ENCODE peak calls at places on chromosomes 2 and 18, in ten cellular contexts. H is astrocyte; Y is CD8-positive, alpha-beta T cell; X is heart left ventricle; W is hepatocyte; C is left ventricle myocardium inferior; B is GM23248; J is breast epithelium; M is K562; O is transverse colon. D is an unnamed sample.

GRCh38 chr2:105569616-105570015 is 170.8 kb upstream of the FHL2 start:
- DNase-seq in M (no peak), J (no peak), Y (no peak), W (no peak), X (no peak), B (no peak), O (no peak), C (no peak), H (no peak), D (no peak)

GRCh38 chr2:35035883-35036282 is 1319.7 kb upstream of the CRIM1 start:
- DNase-seq in C (no peak), J (no peak), H (no peak), B (no peak), Y (no peak), X (no peak), O (no peak), M (no peak), W (peak; percentile 5), D (no peak)

GRCh38 chr2:69510204-69510603 is 73.0 kb upstream of the NFU1 start:
- DNase-seq in H (no peak), B (no peak), Y (no peak), J (no peak), X (no peak), M (no peak), W (no peak), C (no peak), O (no peak), D (no peak)

GRCh38 chr2:145258903-145259579 is 739.1 kb upstream of the ZEB2 start:
- DNase-seq in B (peak; percentile 6), O (no peak), Y (peak; percentile 15), J (no peak), X (no peak), M (no peak), C (no peak), H (peak; percentile 80), W (no peak), D (no peak)

GRCh38 chr2:37711308-37711731 is 39.9 kb upstream of the CDC42EP3 start:
- DNase-seq in C (no peak), H (peak; percentile 96), J (no peak), Y (peak; percentile 47), W (peak; percentile 48), B (peak; percentile 92), O (peak; percentile 14), M (no peak), X (no peak), D (no peak)

GRCh38 chr2:175366814-175367213 is 185.3 kb upstream of the ATP5MC3 start:
- DNase-seq in C (no peak), J (no peak), W (peak; percentile 75), O (peak; percentile 10), B (peak; percentile 75), M (peak; percentile 67), Y (no peak), H (peak; percentile 8), X (peak; percentile 20), D (peak; percentile 44)

GRCh38 chr2:135657806-135658582 is 83.7 kb upstream of the UBXN4 start:
- DNase-seq in J (no peak), H (no peak), M (no peak), X (no peak), B (no peak), C (no peak), Y (peak; percentile 86), W (no peak), O (no peak), D (no peak)

GRCh38 chr2:148530350-148530749 is 114.2 kb upstream of the EPC2 start:
- DNase-seq in B (no peak), M (no peak), C (no peak), X (no peak), J (no peak), W (peak; percentile 27), H (no peak), Y (no peak), O (no peak), D (no peak)

GRCh38 chr2:236782938-236783337 is 213.3 kb downstream of the ACKR3 start:
- DNase-seq in C (no peak), W (no peak), O (no peak), B (peak; percentile 64), Y (no peak), X (no peak), J (no peak), H (no peak), M (no peak), D (no peak)

GRCh38 chr18:45353530-45353929 is 261.7 kb upstream of the SLC14A2 start:
- DNase-seq in Y (no peak), W (peak; percentile 26), M (no peak), B (peak; percentile 74), H (peak; percentile 36), X (no peak), J (no peak), C (no peak), O (no peak), D (no peak)

GRCh38 chr18:12862467-12862866 is 21.6 kb downstream of the PTPN2 start:
- DNase-seq in W (peak; percentile 76), J (no peak), X (no peak), Y (no peak), H (peak; percentile 36), B (no peak), O (peak; percentile 32), C (no peak), M (no peak), D (no peak)

GRCh38 chr2:122081743-122082142 is 326.3 kb downstream of the TSN start:
- DNase-seq in C (no peak), W (no peak), M (no peak), O (no peak), H (no peak), J (no peak), Y (no peak), B (no peak), X (no peak), D (no peak)

GRCh38 chr18:7079231-7079630 is 38.4 kb downstream of the LAMA1 start:
- DNase-seq in Y (no peak), H (no peak), O (no peak), W (no peak), M (no peak), B (no peak), J (no peak), X (no peak), C (no peak), D (no peak)

GRCh38 chr2:98548920-98549818 is 59.1 kb downstream of the COA5 start:
- DNase-seq in Y (no peak), M (no peak), J (no peak), O (peak; percentile 31), H (no peak), C (no peak), X (no peak), B (no peak), W (no peak), D (no peak)
- H3K4me3 ChIP-seq in Y (no peak overlapping the region), M (no peak overlapping the region), J (no peak overlapping the region), O (no peak overlapping the region), H (no peak overlapping the region), C (no peak overlapping the region), X (no peak overlapping the region), B (no peak overlapping the region), W (no peak overlapping the region), D (no peak overlapping the region)

DNA sequence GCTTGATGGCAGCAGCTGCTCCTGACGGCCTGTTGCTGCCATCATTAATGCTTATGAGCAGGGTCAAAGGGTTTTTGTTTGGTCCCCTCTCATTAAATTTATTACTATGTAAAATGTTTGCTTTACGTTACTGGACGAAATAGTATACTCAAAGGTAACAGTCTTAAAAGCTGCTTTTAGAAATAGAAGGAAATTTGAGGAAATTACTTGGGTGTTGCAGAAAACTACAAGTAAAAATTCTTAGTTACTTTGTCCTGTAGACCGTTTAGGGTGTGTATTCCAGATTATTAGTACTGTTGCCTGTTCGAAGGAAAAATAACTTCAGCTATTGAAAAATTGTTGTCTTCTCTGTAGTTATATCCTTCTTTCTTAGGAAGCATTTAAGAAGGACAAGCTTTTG is 27.8 kb downstream of the DDX1 start:
- DNase-seq in Y (no peak), W (no peak), H (no peak), J (no peak), O (no peak), B (no peak), X (no peak), M (no peak), C (no peak), D (no peak)
- H3K36me3 ChIP-seq in Y (peaks cover 49% of the 10 kb centered on the region), W (peaks cover 3% of the 10 kb centered on the region), H (peaks cover 58% of the 10 kb centered on the region), J (peaks cover 13% of the 10 kb centered on the region), O (peaks cover 77% of the 10 kb centered on the region), B (peaks cover 74% of the 10 kb centered on the region), X (peaks cover 100% of the 10 kb centered on the region), M (peaks cover 96% of the 10 kb centered on the region), C (peaks cover 97% of the 10 kb centered on the region), D (peaks cover 95% of the 10 kb centered on the region)

GRCh38 chr18:9449580-9449979 is 25.7 kb upstream of the RALBP1 start:
- DNase-seq in J (no peak), M (no peak), O (no peak), B (no peak), W (peak; percentile 17), H (no peak), C (no peak), X (no peak), Y (no peak), D (peak; percentile 11)

GRCh38 chr18:9449987-9450386 is 25.3 kb upstream of the RALBP1 start:
- DNase-seq in O (no peak), J (no peak), Y (no peak), W (no peak), X (no peak), C (no peak), M (no peak), B (no peak), H (no peak), D (no peak)

GRCh38 chr18:9454061-9454703 is 21.1 kb upstream of the RALBP1 start:
- DNase-seq in C (no peak), W (no peak), M (no peak), O (no peak), X (no peak), H (peak; percentile 86), Y (no peak), J (no peak), B (peak; percentile 29), D (no peak)

GRCh38 chr18:9455718-9456511 is 19.4 kb upstream of the RALBP1 start:
- DNase-seq in B (no peak), W (no peak), O (no peak), Y (no peak), H (no peak), M (no peak), X (no peak), C (no peak), J (no peak), D (no peak)

DNA sequence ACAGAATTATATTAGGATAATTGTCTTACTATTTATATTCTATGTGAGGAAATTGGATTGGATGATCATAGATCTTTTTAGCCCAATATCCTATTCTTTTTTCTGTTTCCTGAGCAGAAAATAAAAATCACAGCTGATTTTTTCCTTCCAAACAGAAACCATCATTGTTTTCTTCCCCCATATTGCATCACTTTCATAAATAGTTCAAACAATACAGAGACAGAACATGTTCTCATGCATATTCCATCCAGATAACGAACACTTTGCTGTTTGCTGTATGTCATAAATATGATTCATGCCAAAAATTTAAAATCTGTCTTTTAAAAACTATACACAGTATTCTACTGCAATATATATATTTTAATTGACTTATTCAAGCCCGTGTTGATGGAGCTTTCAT is 22.0 kb upstream of the RALBP1 start:
- DNase-seq in W (no peak), C (no peak), O (no peak), H (no peak), Y (no peak), M (no peak), X (no peak), J (no peak), B (no peak), D (no peak)
- H3K27ac ChIP-seq in W (no peak overlapping the region), C (no peak overlapping the region), O (no peak overlapping the region), H (no peak overlapping the region), Y (no peak overlapping the region), M (no peak overlapping the region), X (no peak overlapping the region), J (no peak overlapping the region), B (no peak overlapping the region), D (no peak overlapping the region)

GRCh38 chr2:127086800-127087737 is 19.9 kb downstream of the BIN1 start:
- DNase-seq in J (no peak), M (peak; percentile 65), B (peak; percentile 50), C (peak; percentile 83), X (peak; percentile 80), Y (no peak), H (peak; percentile 81), O (peak; percentile 75), W (peak; percentile 82), D (no peak)
- H3K4me3 ChIP-seq in J (peak overlapping the region; percentile 19), M (no peak overlapping the region), B (no peak overlapping the region), C (peak overlapping the region; percentile 49), X (peak overlapping the region; percentile 45), Y (no peak overlapping the region), H (peak overlapping the region; percentile 11), O (no peak overlapping the region), W (no peak overlapping the region), D (no peak overlapping the region)

D was measured in WERI-Rb-1.